ENCODE peak calls at places on chromosomes 13 and 19, in ten cellular contexts. X, I, H, M, E, N, C, B, D and V are unnamed samples.
A peak's percentile ranks its signal among the peaks of the same experiment; 100 is the strongest.

GRCh38 chr13:106566682-106567420 is 1.1 kb downstream of the ARGLU1 start:
- DNase-seq in D (peak; percentile 50), X (peak; percentile 20), C (peak; percentile 62), M (peak; percentile 66), N (peak; percentile 76), H (no peak), E (no peak), B (peak; percentile 75), I (peak; percentile 39), V (peak; percentile 64)

GRCh38 chr19:38543807-38544568 is 73.8 kb downstream of the MAP4K1 start:
- DNase-seq in D (peak; percentile 88), C (no peak), B (peak; percentile 72), M (peak; percentile 29), X (no peak), E (peak; percentile 51), I (peak; percentile 38), N (peak; percentile 80), H (no peak), V (peak; percentile 83)

GRCh38 chr19:1401138-1401888 is at the start of gene GAMT:
- DNase-seq in I (no peak), M (peak; percentile 64), D (no peak), X (peak; percentile 51), C (peak; percentile 76), B (peak; percentile 65), N (no peak), E (peak; percentile 83), H (no peak), V (no peak)

GRCh38 chr13:21326155-21327030 is 132.7 kb downstream of the ZDHHC20 start:
- DNase-seq in N (no peak), D (peak; percentile 51), M (no peak), I (peak; percentile 24), H (no peak), B (peak; percentile 98), C (peak; percentile 88), X (no peak), E (no peak), V (peak; percentile 89)

GRCh38 chr13:49967456-49967855 is 29.4 kb upstream of the TRIM13 start:
- DNase-seq in B (no peak), E (no peak), C (no peak), X (no peak), M (no peak), H (no peak), I (no peak), D (no peak), N (no peak), V (no peak)

GRCh38 chr19:46898731-46899130 is 37.9 kb downstream of the ARHGAP35 start:
- DNase-seq in I (no peak), C (no peak), X (no peak), H (no peak), D (peak; percentile 31), N (no peak), E (no peak), B (peak; percentile 33), M (no peak), V (peak; percentile 34)

GRCh38 chr19:46824887-46825730 is 25.5 kb downstream of the AP2S1 start:
- DNase-seq in H (no peak), D (no peak), X (no peak), C (no peak), M (no peak), B (no peak), E (no peak), N (no peak), I (no peak), V (no peak)

GRCh38 chr13:98293103-98293502 is 116.0 kb upstream of the RNF113B start:
- DNase-seq in I (peak; percentile 82), B (no peak), H (no peak), D (peak; percentile 64), C (no peak), M (no peak), X (no peak), N (no peak), E (no peak), V (no peak)

GRCh38 chr19:31350693-31351211 is 1.5 kb upstream of the TSHZ3 start:
- DNase-seq in D (peak; percentile 33), C (peak; percentile 88), X (no peak), E (peak; percentile 88), N (no peak), I (no peak), H (no peak), B (peak; percentile 70), M (peak; percentile 36), V (peak; percentile 19)